ENCODE peak calls at places on chromosomes 16 and 17, in eight cellular contexts. N is naive thymus-derived CD8-positive, alpha-beta T cell; I is NCI-H1105 treated with DMSO at 0.1 percent for 48 hours; U is T-helper 2 cell; V is skeletal muscle cell; G is nephron progenitor cell; K is DMS 273 treated with DMSO at 0.1 percent for 48 hours; D is T-helper 1 cell. A is an unnamed sample.

GRCh38 chr17:78128616-78129384 is at the start of gene TMC6:
- DNase-seq in N (peak), I (peak), U (no peak), V (no peak), G (peak), K (no peak), D (peak), A (no peak)

GRCh38 chr16:28106467-28106866 is 43.0 kb upstream of the GSG1L start:
- DNase-seq in N (no peak), I (no peak), U (no peak), V (no peak), G (no peak), K (no peak), D (no peak), A (no peak)

GRCh38 chr17:2054262-2054739 is 602 bp upstream of the HIC1 start:
- DNase-seq in N (no peak), I (peak), U (no peak), V (no peak), G (no peak), K (peak), D (no peak), A (peak)

GRCh38 chr16:102060-102855 is 24.2 kb downstream of the MPG start:
- DNase-seq in N (no peak), I (no peak), U (no peak), V (no peak), G (no peak), K (no peak), D (no peak), A (peak)

GRCh38 chr17:26775219-26775822 is 518.6 kb upstream of the WSB1 start:
- DNase-seq in N (no peak), I (no peak), U (no peak), V (no peak), G (no peak), K (no peak), D (no peak), A (no peak)

GRCh38 chr16:48158296-48158695 is 2.5 kb upstream of the ABCC12 start:
- DNase-seq in N (no peak), I (no peak), U (no peak), V (peak), G (no peak), K (no peak), D (no peak), A (no peak)

GRCh38 chr16:82761236-82761635 is 134.5 kb downstream of the CDH13 start:
- DNase-seq in N (no peak), I (no peak), U (no peak), V (peak), G (no peak), K (no peak), D (no peak), A (peak)

GRCh38 chr17:17816831-17817551 is 19.8 kb downstream of the SREBF1 start:
- DNase-seq in N (no peak), I (no peak), U (no peak), V (no peak), G (no peak), K (no peak), D (no peak), A (no peak)

GRCh38 chr17:59848778-59849177 is 44.0 kb downstream of the TUBD1 start:
- DNase-seq in N (peak), I (no peak), U (no peak), V (peak), G (no peak), K (no peak), D (no peak), A (peak)

GRCh38 chr17:61849674-61850073 is 13.7 kb downstream of the BRIP1 start:
- DNase-seq in N (no peak), I (no peak), U (no peak), V (peak), G (no peak), K (no peak), D (no peak), A (no peak)

GRCh38 chr17:64240741-64241347 is 22.2 kb downstream of the TEX2 start:
- DNase-seq in N (no peak), I (no peak), U (no peak), V (peak), G (no peak), K (no peak), D (no peak), A (peak)

GRCh38 chr16:50946098-50946497 is 204.2 kb downstream of the CYLD start:
- DNase-seq in N (no peak), I (no peak), U (no peak), V (no peak), G (no peak), K (no peak), D (no peak), A (no peak)

GRCh38 chr17:58527949-58528348 is 13.5 kb upstream of the MTMR4 start:
- DNase-seq in N (no peak), I (no peak), U (no peak), V (no peak), G (no peak), K (no peak), D (no peak), A (peak)

GRCh38 chr16:21197115-21197514 is 14.3 kb downstream of the ZP2 start:
- DNase-seq in N (no peak), I (no peak), U (no peak), V (no peak), G (no peak), K (no peak), D (no peak), A (no peak)

GRCh38 chr17:19242926-19243325 is 5.8 kb downstream of the EPN2 start:
- DNase-seq in N (no peak), I (no peak), U (no peak), V (no peak), G (no peak), K (no peak), D (no peak), A (no peak)

GRCh38 chr16:2152695-2153506 is 2.7 kb upstream of the TRAF7 start:
- DNase-seq in N (no peak), I (no peak), U (peak), V (no peak), G (no peak), K (peak), D (no peak), A (no peak)

GRCh38 chr17:1773755-1774181 is 11.9 kb downstream of the SERPINF1 start:
- DNase-seq in N (no peak), I (no peak), U (no peak), V (no peak), G (no peak), K (no peak), D (no peak), A (no peak)

GRCh38 chr17:55770220-55770870 is 19.5 kb downstream of the PCTP start:
- DNase-seq in N (no peak), I (peak), U (no peak), V (peak), G (peak), K (peak), D (no peak), A (no peak)

GRCh38 chr16:57533618-57534336 is 2.6 kb downstream of the CCDC102A start:
- DNase-seq in N (no peak), I (no peak), U (no peak), V (no peak), G (no peak), K (no peak), D (no peak), A (peak)

GRCh38 chr16:31108794-31109558 is 790 bp downstream of the BCKDK start:
- DNase-seq in N (no peak), I (no peak), U (no peak), V (no peak), G (no peak), K (no peak), D (no peak), A (no peak)

GRCh38 chr17:41504126-41504977 is 1.1 kb downstream of the KRT13 start:
- DNase-seq in N (no peak), I (peak), U (no peak), V (no peak), G (no peak), K (no peak), D (no peak), A (no peak)

GRCh38 chr16:52573365-52574104 is 26.6 kb upstream of the TOX3 start:
- DNase-seq in N (no peak), I (no peak), U (no peak), V (no peak), G (no peak), K (no peak), D (no peak), A (no peak)

GRCh38 chr16:69613283-69614154 is 47.8 kb downstream of the NFAT5 start:
- DNase-seq in N (no peak), I (no peak), U (no peak), V (peak), G (no peak), K (no peak), D (no peak), A (no peak)

GRCh38 chr17:19021622-19022083 is 17.1 kb upstream of the FAM83G start:
- DNase-seq in N (no peak), I (no peak), U (peak), V (no peak), G (peak), K (no peak), D (no peak), A (no peak)

GRCh38 chr17:77160877-77161530 is 20.2 kb downstream of the SEC14L1 start:
- DNase-seq in N (no peak), I (no peak), U (no peak), V (no peak), G (no peak), K (no peak), D (no peak), A (no peak)

GRCh38 chr16:30567160-30567990 is 4.1 kb downstream of the ZNF688 start:
- DNase-seq in N (no peak), I (no peak), U (peak), V (no peak), G (no peak), K (no peak), D (peak), A (no peak)

GRCh38 chr16:9901-10665 is 43.3 kb downstream of the POLR3K start:
- DNase-seq in N (no peak), I (no peak), U (no peak), V (no peak), G (no peak), K (no peak), D (no peak), A (peak)

GRCh38 chr17:78561166-78561565 is 16.0 kb downstream of the DNAH17 start:
- DNase-seq in N (no peak), I (no peak), U (no peak), V (no peak), G (no peak), K (no peak), D (no peak), A (no peak)

GRCh38 chr17:47957591-47958490 is at the start of gene PRR15L:
- DNase-seq in N (no peak), I (peak), U (no peak), V (no peak), G (no peak), K (no peak), D (no peak), A (no peak)

GRCh38 chr16:3983081-3983520 is 102.6 kb upstream of the CREBBP start:
- DNase-seq in N (no peak), I (peak), U (no peak), V (no peak), G (peak), K (no peak), D (no peak), A (peak)

GRCh38 chr17:40355804-40356758 is 8.5 kb downstream of the GJD3 start:
- DNase-seq in N (no peak), I (no peak), U (no peak), V (no peak), G (peak), K (no peak), D (no peak), A (peak)

GRCh38 chr16:89402962-89403361 is 87.4 kb downstream of the ANKRD11 start:
- DNase-seq in N (peak), I (no peak), U (no peak), V (no peak), G (no peak), K (no peak), D (no peak), A (no peak)

GRCh38 chr17:61455754-61456681 is 3.8 kb downstream of the TBX4 start:
- DNase-seq in N (no peak), I (no peak), U (no peak), V (no peak), G (peak), K (no peak), D (no peak), A (no peak)

GRCh38 chr16:85800321-85800669 is 800 bp downstream of the COX4I1 start:
- DNase-seq in N (peak), I (no peak), U (peak), V (no peak), G (peak), K (no peak), D (no peak), A (no peak)

GRCh38 chr17:33142703-33143299 is 150.3 kb downstream of the ASIC2 start:
- DNase-seq in N (no peak), I (no peak), U (no peak), V (no peak), G (peak), K (no peak), D (no peak), A (peak)

GRCh38 chr17:40458001-40458791 is 14.9 kb downstream of the IGFBP4 start:
- DNase-seq in N (no peak), I (no peak), U (no peak), V (no peak), G (no peak), K (peak), D (no peak), A (no peak)

GRCh38 chr16:35197656-35198055 is 1738.2 kb downstream of the TP53TG3F start:
- DNase-seq in N (no peak), I (no peak), U (no peak), V (no peak), G (no peak), K (no peak), D (no peak), A (no peak)

GRCh38 chr17:77844681-77845080 is 113.8 kb upstream of the TNRC6C start:
- DNase-seq in N (no peak), I (no peak), U (no peak), V (no peak), G (no peak), K (no peak), D (no peak), A (no peak)

GRCh38 chr17:82950525-82951102 is 110.8 kb upstream of the ZNF750 start:
- DNase-seq in N (no peak), I (no peak), U (no peak), V (no peak), G (no peak), K (no peak), D (no peak), A (no peak)

GRCh38 chr17:46978489-46979022 is 497 bp downstream of the RPRML start:
- DNase-seq in N (no peak), I (no peak), U (no peak), V (no peak), G (peak), K (no peak), D (no peak), A (no peak)